ENCODE peak calls at places on chromosomes 3 and 15, in five cellular contexts. K is heart right ventricle, M is pancreas, J is ovary, D is cardiac fibroblast. U is an unnamed sample.

GRCh38 chr3:17912011-17912760 is 169.8 kb upstream of the TBC1D5 start:
- DNase-seq in K (no peak), M (no peak), J (no peak), D (no peak), U (no peak)

GRCh38 chr3:50436063-50436674 is 67.3 kb downstream of the CACNA2D2 start:
- DNase-seq in K (peak; percentile 58), M (peak; percentile 93), J (peak; percentile 45), D (peak; percentile 49), U (peak; percentile 82)

GRCh38 chr3:141076821-141077571 is 25.8 kb downstream of the SPSB4 start:
- DNase-seq in K (peak; percentile 55), M (peak; percentile 71), J (peak; percentile 45), D (peak; percentile 37), U (peak; percentile 39)

GRCh38 chr3:175266993-175267960 is 408.1 kb downstream of the NAALADL2 start:
- DNase-seq in K (no peak), M (no peak), J (no peak), D (no peak), U (no peak)

GRCh38 chr15:92580021-92580420 is 75.6 kb downstream of the FAM174B start:
- DNase-seq in K (no peak), M (no peak), J (no peak), D (no peak), U (no peak)

GRCh38 chr3:184602406-184603155 is 41.0 kb downstream of the EPHB3 start:
- DNase-seq in K (no peak), M (no peak), J (peak; percentile 68), D (no peak), U (no peak)

GRCh38 chr15:64931381-64931780 is 19.7 kb downstream of the ANKDD1A start:
- DNase-seq in K (no peak), M (no peak), J (peak; percentile 9), D (no peak), U (no peak)

GRCh38 chr3:163508212-163508611 is 1570.1 kb downstream of the SI start:
- DNase-seq in K (no peak), M (no peak), J (no peak), D (no peak), U (no peak)

GRCh38 chr3:71926690-71927089 is 141.7 kb upstream of the PROK2 start:
- DNase-seq in K (no peak), M (no peak), J (no peak), D (no peak), U (no peak)

GRCh38 chr15:89728254-89728653 is 22.8 kb downstream of the MESP1 start:
- DNase-seq in K (no peak), M (no peak), J (peak; percentile 45), D (peak; percentile 97), U (no peak)

GRCh38 chr3:21876742-21877141 is 125.7 kb upstream of the ZNF385D start:
- DNase-seq in K (no peak), M (no peak), J (no peak), D (no peak), U (no peak)

GRCh38 chr15:50889589-50889988 is 18.9 kb upstream of the AP4E1 start:
- DNase-seq in K (no peak), M (no peak), J (no peak), D (no peak), U (no peak)

GRCh38 chr15:101026686-101027272 is 107.6 kb downstream of the LRRK1 start:
- DNase-seq in K (peak; percentile 4), M (no peak), J (peak; percentile 42), D (peak; percentile 20), U (no peak)

GRCh38 chr3:161415506-161416231 is 44.4 kb upstream of the SPTSSB start:
- DNase-seq in K (peak; percentile 52), M (no peak), J (no peak), D (peak; percentile 88), U (no peak)

DNA sequence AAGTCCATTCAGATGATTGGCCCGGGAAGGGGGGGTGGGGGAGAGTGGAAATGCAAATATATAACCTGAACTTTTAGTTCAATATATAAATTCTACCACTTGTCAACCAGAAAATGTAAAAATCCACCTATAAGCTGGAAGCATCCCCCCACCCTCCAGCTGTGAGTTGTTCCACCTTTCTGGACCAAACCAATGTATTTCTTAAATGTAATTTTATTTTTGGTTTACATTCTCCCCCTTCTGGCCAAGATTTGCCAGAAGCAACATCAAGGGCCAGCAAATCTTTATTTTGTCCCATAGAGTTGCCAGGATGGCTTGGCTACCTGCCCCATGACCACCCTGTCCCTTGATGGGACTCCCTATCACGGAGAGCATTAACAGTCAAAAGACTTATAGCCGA is 545.7 kb downstream of the TBL1XR1 start:
- DNase-seq in K (no peak), M (no peak), J (no peak), D (no peak), U (no peak)
- TF ChIP-seq CTCF in K (no peak), M (no peak), J (no peak), D (no peak), U (no peak)

GRCh38 chr3:24963762-24964625 is 464.1 kb upstream of the RARB start:
- DNase-seq in K (no peak), M (no peak), J (no peak), D (peak; percentile 37), U (no peak)
- TF ChIP-seq CTCF in K (peak; percentile 70), M (peak; percentile 13), J (peak; percentile 21), D (peak; percentile 42), U (no peak)

GRCh38 chr3:108178676-108179075 is 43.5 kb downstream of the IFT57 start:
- DNase-seq in K (no peak), M (no peak), J (no peak), D (peak; percentile 60), U (no peak)
- TF ChIP-seq CTCF in K (no peak), M (no peak), J (no peak), D (no peak), U (no peak)

GRCh38 chr15:80308002-80308401 is 56.0 kb upstream of the CTXND1 start:
- DNase-seq in K (no peak), M (no peak), J (no peak), D (no peak), U (no peak)
- TF ChIP-seq CTCF in K (no peak), M (no peak), J (no peak), D (no peak), U (no peak)

GRCh38 chr15:62085740-62086139 is 19.0 kb downstream of the C2CD4A start:
- DNase-seq in K (no peak), M (no peak), J (no peak), D (peak; percentile 54), U (no peak)
- TF ChIP-seq CTCF in K (no peak), M (no peak), J (no peak), D (no peak), U (no peak)

GRCh38 chr3:380801-381200 is 184.2 kb downstream of the CHL1 start:
- DNase-seq in K (no peak), M (no peak), J (no peak), D (no peak), U (no peak)

GRCh38 chr3:374459-374858 is 177.9 kb downstream of the CHL1 start:
- DNase-seq in K (no peak), M (no peak), J (no peak), D (no peak), U (no peak)

GRCh38 chr3:373193-373784 is 176.7 kb downstream of the CHL1 start:
- DNase-seq in K (no peak), M (no peak), J (no peak), D (no peak), U (no peak)

DNA sequence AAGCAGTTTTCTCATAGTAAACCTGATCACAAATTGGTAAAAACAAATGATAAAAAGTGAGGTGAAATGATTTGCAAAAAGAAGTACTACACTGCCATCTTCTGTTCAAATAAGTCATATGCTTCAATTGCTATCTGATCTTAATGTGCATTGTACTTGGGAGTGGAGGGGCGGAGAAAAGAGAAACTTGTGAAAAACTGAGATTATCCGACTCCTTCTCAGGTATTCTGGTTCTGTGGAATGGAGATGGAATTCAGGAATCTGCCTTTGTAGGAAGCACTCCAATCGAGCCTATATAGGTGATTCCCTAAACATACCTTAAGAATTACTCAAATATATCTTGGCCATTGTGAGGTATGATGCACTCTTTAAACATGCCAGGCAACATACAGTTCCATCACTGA is 180.6 kb downstream of the CHL1 start:
- DNase-seq in K (no peak), M (no peak), J (no peak), D (peak; percentile 26), U (peak; percentile 14)
- TF ChIP-seq CTCF in K (peak; percentile 50), M (peak; percentile 21), J (peak; percentile 24), D (peak; percentile 26), U (peak; percentile 36)

GRCh38 chr3:112767777-112768176 is 78.9 kb downstream of the CD200R1L start:
- DNase-seq in K (no peak), M (no peak), J (no peak), D (no peak), U (no peak)

GRCh38 chr3:112770026-112770626 is 76.5 kb downstream of the CD200R1L start:
- DNase-seq in K (peak; percentile 21), M (no peak), J (no peak), D (peak; percentile 76), U (no peak)

GRCh38 chr3:112769624-112770023 is 77.0 kb downstream of the CD200R1L start:
- DNase-seq in K (no peak), M (no peak), J (no peak), D (no peak), U (no peak)

GRCh38 chr3:112773864-112774263 is 72.8 kb downstream of the CD200R1L start:
- DNase-seq in K (no peak), M (no peak), J (no peak), D (no peak), U (no peak)

DNA sequence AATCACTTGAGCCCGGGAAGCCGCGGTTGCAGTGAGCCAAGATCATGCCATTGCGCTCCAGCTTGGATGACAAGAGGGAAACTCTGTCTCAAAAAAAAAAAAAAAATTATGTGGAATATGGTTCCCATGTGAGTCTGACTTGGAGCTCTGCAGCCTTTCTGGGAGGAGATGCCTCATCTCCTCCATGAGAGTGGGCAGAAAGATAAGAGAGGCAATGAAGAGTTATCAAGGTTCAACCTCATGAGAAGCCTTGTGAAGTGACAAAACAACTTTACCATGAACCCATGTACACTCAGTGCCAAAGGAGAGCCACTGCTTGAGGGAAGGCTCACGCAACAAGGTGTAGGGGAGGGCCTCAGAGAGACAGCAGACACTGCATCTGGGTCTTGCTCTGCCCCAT is 75.8 kb downstream of the CD200R1L start:
- DNase-seq in K (no peak), M (no peak), J (no peak), D (no peak), U (no peak)
- TF ChIP-seq CTCF in K (no peak), M (no peak), J (no peak), D (no peak), U (no peak)

DNA sequence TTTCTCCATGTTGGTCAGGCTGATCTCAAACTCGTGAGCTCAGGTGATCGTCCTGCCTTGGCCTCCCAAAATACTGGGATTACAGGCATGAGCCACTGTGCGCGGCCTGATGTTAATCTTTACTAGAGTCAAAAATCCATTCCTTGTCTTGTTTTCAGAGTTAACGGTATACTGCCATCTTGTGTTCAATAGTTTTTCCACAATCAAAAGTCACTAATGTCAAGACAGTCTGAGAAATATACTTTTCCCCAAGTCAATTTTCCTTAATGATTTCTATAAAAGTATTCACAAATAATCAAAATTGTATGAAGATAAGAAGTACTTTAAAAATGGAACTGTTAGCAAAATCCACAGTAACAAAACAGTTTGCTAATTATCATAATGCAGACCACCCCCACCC is 8.5 kb downstream of the CRBN start:
- DNase-seq in K (no peak), M (no peak), J (no peak), D (peak; percentile 51), U (no peak)
- TF ChIP-seq CTCF in K (peak; percentile 61), M (no peak), J (no peak), D (peak; percentile 29), U (peak; percentile 16)

U was measured in GM20000.